ENCODE peak calls at places on chromosomes 5 and 9, in nine cellular contexts. One of them, this sample, is unnamed.

GRCh38 chr9:133864011-133864410 is 125.9 kb upstream of the SARDH start:
- DNase-seq in GM04504: no peak
- DNase-seq in stimulated activated naive CD8-positive, alpha-beta T cell treated with anti-CD3 and anti-CD28 coated beads, Interleukin-15, Interleukin-2, amounts not matched to agents 100 U/mL and 50 U/mL, for 24 hours: no peak
- DNase-seq in CD8-positive, alpha-beta memory T cell: no peak
- DNase-seq in myocyte: no peak
- DNase-seq in EH: peak
- DNase-seq in OCI-LY7: no peak
- DNase-seq in H9: no peak
- DNase-seq in lower leg skin: no peak
- DNase-seq in this sample: no peak

GRCh38 chr5:41625571-41625970 is 115.2 kb upstream of the PLCXD3 start:
- DNase-seq in GM04504: no peak
- DNase-seq in stimulated activated naive CD8-positive, alpha-beta T cell treated with anti-CD3 and anti-CD28 coated beads, Interleukin-15, Interleukin-2, amounts not matched to agents 100 U/mL and 50 U/mL, for 24 hours: no peak
- DNase-seq in CD8-positive, alpha-beta memory T cell: no peak
- DNase-seq in myocyte: no peak
- DNase-seq in EH: no peak
- DNase-seq in OCI-LY7: no peak
- DNase-seq in H9: no peak
- DNase-seq in lower leg skin: no peak
- DNase-seq in this sample: no peak

GRCh38 chr9:111891910-111892499 is 4.6 kb upstream of the UGCG start:
- DNase-seq in GM04504: no peak
- DNase-seq in stimulated activated naive CD8-positive, alpha-beta T cell treated with anti-CD3 and anti-CD28 coated beads, Interleukin-15, Interleukin-2, amounts not matched to agents 100 U/mL and 50 U/mL, for 24 hours: no peak
- DNase-seq in CD8-positive, alpha-beta memory T cell: no peak
- DNase-seq in myocyte: peak
- DNase-seq in EH: peak
- DNase-seq in OCI-LY7: peak
- DNase-seq in H9: no peak
- DNase-seq in lower leg skin: peak
- DNase-seq in this sample: no peak

GRCh38 chr5:116271432-116271831 is 186.6 kb downstream of the COMMD10 start:
- DNase-seq in GM04504: no peak
- DNase-seq in stimulated activated naive CD8-positive, alpha-beta T cell treated with anti-CD3 and anti-CD28 coated beads, Interleukin-15, Interleukin-2, amounts not matched to agents 100 U/mL and 50 U/mL, for 24 hours: no peak
- DNase-seq in CD8-positive, alpha-beta memory T cell: no peak
- DNase-seq in myocyte: no peak
- DNase-seq in EH: peak
- DNase-seq in OCI-LY7: no peak
- DNase-seq in H9: no peak
- DNase-seq in lower leg skin: no peak
- DNase-seq in this sample: no peak

GRCh38 chr5:150851039-150851438 is 4.7 kb downstream of the IRGM start:
- DNase-seq in GM04504: no peak
- DNase-seq in stimulated activated naive CD8-positive, alpha-beta T cell treated with anti-CD3 and anti-CD28 coated beads, Interleukin-15, Interleukin-2, amounts not matched to agents 100 U/mL and 50 U/mL, for 24 hours: no peak
- DNase-seq in CD8-positive, alpha-beta memory T cell: no peak
- DNase-seq in myocyte: no peak
- DNase-seq in EH: no peak
- DNase-seq in OCI-LY7: no peak
- DNase-seq in H9: no peak
- DNase-seq in lower leg skin: no peak
- DNase-seq in this sample: no peak

GRCh38 chr5:90983148-90983547 is 400.0 kb downstream of the ARRDC3 start:
- DNase-seq in GM04504: peak
- DNase-seq in stimulated activated naive CD8-positive, alpha-beta T cell treated with anti-CD3 and anti-CD28 coated beads, Interleukin-15, Interleukin-2, amounts not matched to agents 100 U/mL and 50 U/mL, for 24 hours: no peak
- DNase-seq in CD8-positive, alpha-beta memory T cell: no peak
- DNase-seq in myocyte: peak
- DNase-seq in EH: peak
- DNase-seq in OCI-LY7: no peak
- DNase-seq in H9: no peak
- DNase-seq in lower leg skin: no peak
- DNase-seq in this sample: no peak

GRCh38 chr5:175590471-175590881 is 67.4 kb upstream of the HRH2 start:
- DNase-seq in GM04504: no peak
- DNase-seq in stimulated activated naive CD8-positive, alpha-beta T cell treated with anti-CD3 and anti-CD28 coated beads, Interleukin-15, Interleukin-2, amounts not matched to agents 100 U/mL and 50 U/mL, for 24 hours: no peak
- DNase-seq in CD8-positive, alpha-beta memory T cell: no peak
- DNase-seq in myocyte: peak
- DNase-seq in EH: peak
- DNase-seq in OCI-LY7: no peak
- DNase-seq in H9: no peak
- DNase-seq in lower leg skin: no peak
- DNase-seq in this sample: no peak

GRCh38 chr5:146647656-146648199 is 131.7 kb upstream of the GPR151 start:
- DNase-seq in GM04504: no peak
- DNase-seq in stimulated activated naive CD8-positive, alpha-beta T cell treated with anti-CD3 and anti-CD28 coated beads, Interleukin-15, Interleukin-2, amounts not matched to agents 100 U/mL and 50 U/mL, for 24 hours: no peak
- DNase-seq in CD8-positive, alpha-beta memory T cell: no peak
- DNase-seq in myocyte: peak
- DNase-seq in EH: peak
- DNase-seq in OCI-LY7: no peak
- DNase-seq in H9: no peak
- DNase-seq in lower leg skin: no peak
- DNase-seq in this sample: no peak

GRCh38 chr9:123359106-123359505 is 3.1 kb downstream of the CRB2 start:
- DNase-seq in GM04504: no peak
- DNase-seq in stimulated activated naive CD8-positive, alpha-beta T cell treated with anti-CD3 and anti-CD28 coated beads, Interleukin-15, Interleukin-2, amounts not matched to agents 100 U/mL and 50 U/mL, for 24 hours: no peak
- DNase-seq in CD8-positive, alpha-beta memory T cell: no peak
- DNase-seq in myocyte: no peak
- DNase-seq in EH: no peak
- DNase-seq in OCI-LY7: no peak
- DNase-seq in H9: no peak
- DNase-seq in lower leg skin: no peak
- DNase-seq in this sample: no peak

GRCh38 chr9:131656356-131657030 is 83.4 kb downstream of the RAPGEF1 start:
- DNase-seq in GM04504: no peak
- DNase-seq in stimulated activated naive CD8-positive, alpha-beta T cell treated with anti-CD3 and anti-CD28 coated beads, Interleukin-15, Interleukin-2, amounts not matched to agents 100 U/mL and 50 U/mL, for 24 hours: peak
- DNase-seq in CD8-positive, alpha-beta memory T cell: peak
- DNase-seq in myocyte: no peak
- DNase-seq in EH: no peak
- DNase-seq in OCI-LY7: peak
- DNase-seq in H9: no peak
- DNase-seq in lower leg skin: peak
- DNase-seq in this sample: peak

GRCh38 chr5:89380635-89381034 is 497.7 kb upstream of the MEF2C start:
- DNase-seq in GM04504: no peak
- DNase-seq in stimulated activated naive CD8-positive, alpha-beta T cell treated with anti-CD3 and anti-CD28 coated beads, Interleukin-15, Interleukin-2, amounts not matched to agents 100 U/mL and 50 U/mL, for 24 hours: no peak
- DNase-seq in CD8-positive, alpha-beta memory T cell: no peak
- DNase-seq in myocyte: no peak
- DNase-seq in EH: no peak
- DNase-seq in OCI-LY7: no peak
- DNase-seq in H9: no peak
- DNase-seq in lower leg skin: no peak
- DNase-seq in this sample: no peak

GRCh38 chr5:171422495-171422894 is 3.0 kb downstream of the FGF18 start:
- DNase-seq in GM04504: no peak
- DNase-seq in stimulated activated naive CD8-positive, alpha-beta T cell treated with anti-CD3 and anti-CD28 coated beads, Interleukin-15, Interleukin-2, amounts not matched to agents 100 U/mL and 50 U/mL, for 24 hours: no peak
- DNase-seq in CD8-positive, alpha-beta memory T cell: no peak
- DNase-seq in myocyte: no peak
- DNase-seq in EH: no peak
- DNase-seq in OCI-LY7: no peak
- DNase-seq in H9: no peak
- DNase-seq in lower leg skin: no peak
- DNase-seq in this sample: no peak

GRCh38 chr5:138946241-138946623 is 71.1 kb upstream of the LRRTM2 start:
- DNase-seq in GM04504: no peak
- DNase-seq in stimulated activated naive CD8-positive, alpha-beta T cell treated with anti-CD3 and anti-CD28 coated beads, Interleukin-15, Interleukin-2, amounts not matched to agents 100 U/mL and 50 U/mL, for 24 hours: no peak
- DNase-seq in CD8-positive, alpha-beta memory T cell: no peak
- DNase-seq in myocyte: no peak
- DNase-seq in EH: no peak
- DNase-seq in OCI-LY7: no peak
- DNase-seq in H9: no peak
- DNase-seq in lower leg skin: no peak
- DNase-seq in this sample: no peak

GRCh38 chr5:9013147-9013546 is 532.7 kb downstream of the SEMA5A start:
- DNase-seq in GM04504: no peak
- DNase-seq in stimulated activated naive CD8-positive, alpha-beta T cell treated with anti-CD3 and anti-CD28 coated beads, Interleukin-15, Interleukin-2, amounts not matched to agents 100 U/mL and 50 U/mL, for 24 hours: no peak
- DNase-seq in CD8-positive, alpha-beta memory T cell: no peak
- DNase-seq in myocyte: no peak
- DNase-seq in EH: no peak
- DNase-seq in OCI-LY7: no peak
- DNase-seq in H9: no peak
- DNase-seq in lower leg skin: no peak
- DNase-seq in this sample: no peak

GRCh38 chr9:92345582-92345981 is 19.8 kb downstream of the CENPP start:
- DNase-seq in GM04504: no peak
- DNase-seq in stimulated activated naive CD8-positive, alpha-beta T cell treated with anti-CD3 and anti-CD28 coated beads, Interleukin-15, Interleukin-2, amounts not matched to agents 100 U/mL and 50 U/mL, for 24 hours: no peak
- DNase-seq in CD8-positive, alpha-beta memory T cell: no peak
- DNase-seq in myocyte: no peak
- DNase-seq in EH: no peak
- DNase-seq in OCI-LY7: no peak
- DNase-seq in H9: no peak
- DNase-seq in lower leg skin: no peak
- DNase-seq in this sample: no peak

GRCh38 chr5:80097516-80097915 is 62.4 kb downstream of the THBS4 start:
- DNase-seq in GM04504: no peak
- DNase-seq in stimulated activated naive CD8-positive, alpha-beta T cell treated with anti-CD3 and anti-CD28 coated beads, Interleukin-15, Interleukin-2, amounts not matched to agents 100 U/mL and 50 U/mL, for 24 hours: no peak
- DNase-seq in CD8-positive, alpha-beta memory T cell: no peak
- DNase-seq in myocyte: peak
- DNase-seq in EH: no peak
- DNase-seq in OCI-LY7: no peak
- DNase-seq in H9: peak
- DNase-seq in lower leg skin: no peak
- DNase-seq in this sample: no peak

GRCh38 chr5:94113087-94113486 is 371.7 kb upstream of the POU5F2 start:
- DNase-seq in GM04504: no peak
- DNase-seq in stimulated activated naive CD8-positive, alpha-beta T cell treated with anti-CD3 and anti-CD28 coated beads, Interleukin-15, Interleukin-2, amounts not matched to agents 100 U/mL and 50 U/mL, for 24 hours: no peak
- DNase-seq in CD8-positive, alpha-beta memory T cell: no peak
- DNase-seq in myocyte: no peak
- DNase-seq in EH: no peak
- DNase-seq in OCI-LY7: no peak
- DNase-seq in H9: no peak
- DNase-seq in lower leg skin: no peak
- DNase-seq in this sample: no peak

GRCh38 chr5:1725641-1726468 is 73.8 kb downstream of the MRPL36 start:
- DNase-seq in GM04504: no peak
- DNase-seq in stimulated activated naive CD8-positive, alpha-beta T cell treated with anti-CD3 and anti-CD28 coated beads, Interleukin-15, Interleukin-2, amounts not matched to agents 100 U/mL and 50 U/mL, for 24 hours: no peak
- DNase-seq in CD8-positive, alpha-beta memory T cell: no peak
- DNase-seq in myocyte: no peak
- DNase-seq in EH: no peak
- DNase-seq in OCI-LY7: no peak
- DNase-seq in H9: peak
- DNase-seq in lower leg skin: peak
- DNase-seq in this sample: no peak

This sample was measured in effector memory CD4-positive, alpha-beta T cell.